ENCODE peak calls at places on chromosomes 11 and 22, in ten cellular contexts. One of them, this sample, is unnamed.
A peak's percentile ranks its signal among the peaks of the same experiment; 100 is the strongest.

GRCh38 chr22:25131198-25131887 is 68.3 kb upstream of the CRYBB3 start:
- DNase-seq in prostate gland: no peak
- DNase-seq in pons: no peak
- DNase-seq in HEK293T: no peak
- DNase-seq in suprapubic skin: no peak
- DNase-seq in non-pigmented ciliary epithelial cell: no peak
- DNase-seq in fibroblast of the conjunctiva: no peak
- DNase-seq in NCI-H345: no peak
- DNase-seq in mesenchymal stem cell: no peak
- DNase-seq in uterus: no peak
- DNase-seq in this sample: no peak

GRCh38 chr11:86497310-86497709 is 122.6 kb downstream of the CCDC81 start:
- DNase-seq in prostate gland: no peak
- DNase-seq in pons: no peak
- DNase-seq in HEK293T: no peak
- DNase-seq in suprapubic skin: no peak
- DNase-seq in non-pigmented ciliary epithelial cell: peak; percentile 45
- DNase-seq in fibroblast of the conjunctiva: no peak
- DNase-seq in NCI-H345: no peak
- DNase-seq in mesenchymal stem cell: no peak
- DNase-seq in uterus: no peak
- DNase-seq in this sample: no peak

GRCh38 chr22:28608546-28608945 is 71.1 kb downstream of the TTC28 start:
- DNase-seq in prostate gland: no peak
- DNase-seq in pons: no peak
- DNase-seq in HEK293T: no peak
- DNase-seq in suprapubic skin: no peak
- DNase-seq in non-pigmented ciliary epithelial cell: no peak
- DNase-seq in fibroblast of the conjunctiva: no peak
- DNase-seq in NCI-H345: no peak
- DNase-seq in mesenchymal stem cell: no peak
- DNase-seq in uterus: no peak
- DNase-seq in this sample: no peak

GRCh38 chr11:40271361-40271760 is 1188.1 kb downstream of the LRRC4C start:
- DNase-seq in prostate gland: no peak
- DNase-seq in pons: no peak
- DNase-seq in HEK293T: no peak
- DNase-seq in suprapubic skin: no peak
- DNase-seq in non-pigmented ciliary epithelial cell: no peak
- DNase-seq in fibroblast of the conjunctiva: no peak
- DNase-seq in NCI-H345: no peak
- DNase-seq in mesenchymal stem cell: no peak
- DNase-seq in uterus: no peak
- DNase-seq in this sample: no peak

GRCh38 chr11:128696930-128697329 is 3.1 kb downstream of the FLI1 start:
- DNase-seq in prostate gland: no peak
- DNase-seq in pons: no peak
- DNase-seq in HEK293T: no peak
- DNase-seq in suprapubic skin: no peak
- DNase-seq in non-pigmented ciliary epithelial cell: no peak
- DNase-seq in fibroblast of the conjunctiva: no peak
- DNase-seq in NCI-H345: no peak
- DNase-seq in mesenchymal stem cell: no peak
- DNase-seq in uterus: no peak
- DNase-seq in this sample: no peak

GRCh38 chr11:1129143-1129665 is 28.5 kb upstream of the MUC5AC start:
- DNase-seq in prostate gland: no peak
- DNase-seq in pons: no peak
- DNase-seq in HEK293T: no peak
- DNase-seq in suprapubic skin: no peak
- DNase-seq in non-pigmented ciliary epithelial cell: no peak
- DNase-seq in fibroblast of the conjunctiva: no peak
- DNase-seq in NCI-H345: no peak
- DNase-seq in mesenchymal stem cell: no peak
- DNase-seq in uterus: no peak
- DNase-seq in this sample: no peak

GRCh38 chr11:63592975-63593395 is 21.2 kb downstream of the PLAAT3 start:
- DNase-seq in prostate gland: no peak
- DNase-seq in pons: peak; percentile 77
- DNase-seq in HEK293T: peak; percentile 35
- DNase-seq in suprapubic skin: no peak
- DNase-seq in non-pigmented ciliary epithelial cell: no peak
- DNase-seq in fibroblast of the conjunctiva: no peak
- DNase-seq in NCI-H345: no peak
- DNase-seq in mesenchymal stem cell: no peak
- DNase-seq in uterus: no peak
- DNase-seq in this sample: no peak

GRCh38 chr11:18700375-18700774 is 1.8 kb downstream of the TMEM86A start:
- DNase-seq in prostate gland: no peak
- DNase-seq in pons: peak; percentile 61
- DNase-seq in HEK293T: no peak
- DNase-seq in suprapubic skin: no peak
- DNase-seq in non-pigmented ciliary epithelial cell: no peak
- DNase-seq in fibroblast of the conjunctiva: no peak
- DNase-seq in NCI-H345: no peak
- DNase-seq in mesenchymal stem cell: peak; percentile 37
- DNase-seq in uterus: no peak
- DNase-seq in this sample: no peak

GRCh38 chr11:8947230-8947943 is 4.6 kb upstream of the ASCL3 start:
- DNase-seq in prostate gland: no peak
- DNase-seq in pons: no peak
- DNase-seq in HEK293T: no peak
- DNase-seq in suprapubic skin: no peak
- DNase-seq in non-pigmented ciliary epithelial cell: no peak
- DNase-seq in fibroblast of the conjunctiva: no peak
- DNase-seq in NCI-H345: no peak
- DNase-seq in mesenchymal stem cell: peak; percentile 89
- DNase-seq in uterus: no peak
- DNase-seq in this sample: no peak

GRCh38 chr22:25420471-25420924 is 144.0 kb upstream of the GRK3 start:
- DNase-seq in prostate gland: no peak
- DNase-seq in pons: no peak
- DNase-seq in HEK293T: no peak
- DNase-seq in suprapubic skin: no peak
- DNase-seq in non-pigmented ciliary epithelial cell: no peak
- DNase-seq in fibroblast of the conjunctiva: no peak
- DNase-seq in NCI-H345: no peak
- DNase-seq in mesenchymal stem cell: no peak
- DNase-seq in uterus: no peak
- DNase-seq in this sample: no peak

GRCh38 chr11:115676768-115677167 is 172.6 kb upstream of the CADM1 start:
- DNase-seq in prostate gland: no peak
- DNase-seq in pons: no peak
- DNase-seq in HEK293T: no peak
- DNase-seq in suprapubic skin: no peak
- DNase-seq in non-pigmented ciliary epithelial cell: peak; percentile 44
- DNase-seq in fibroblast of the conjunctiva: no peak
- DNase-seq in NCI-H345: no peak
- DNase-seq in mesenchymal stem cell: peak; percentile 59
- DNase-seq in uterus: no peak
- DNase-seq in this sample: no peak

GRCh38 chr11:70066628-70067027 is 11.5 kb upstream of the ANO1 start:
- DNase-seq in prostate gland: no peak
- DNase-seq in pons: no peak
- DNase-seq in HEK293T: no peak
- DNase-seq in suprapubic skin: no peak
- DNase-seq in non-pigmented ciliary epithelial cell: no peak
- DNase-seq in fibroblast of the conjunctiva: no peak
- DNase-seq in NCI-H345: no peak
- DNase-seq in mesenchymal stem cell: no peak
- DNase-seq in uterus: no peak
- DNase-seq in this sample: no peak

GRCh38 chr11:48005133-48005532 is 24.8 kb downstream of the PTPRJ start:
- DNase-seq in prostate gland: no peak
- DNase-seq in pons: no peak
- DNase-seq in HEK293T: no peak
- DNase-seq in suprapubic skin: no peak
- DNase-seq in non-pigmented ciliary epithelial cell: no peak
- DNase-seq in fibroblast of the conjunctiva: no peak
- DNase-seq in NCI-H345: no peak
- DNase-seq in mesenchymal stem cell: no peak
- DNase-seq in uterus: no peak
- DNase-seq in this sample: no peak

GRCh38 chr11:10674991-10675440 is 18.5 kb downstream of the IRAG1 start:
- DNase-seq in prostate gland: no peak
- DNase-seq in pons: peak; percentile 55
- DNase-seq in HEK293T: no peak
- DNase-seq in suprapubic skin: peak; percentile 73
- DNase-seq in non-pigmented ciliary epithelial cell: no peak
- DNase-seq in fibroblast of the conjunctiva: no peak
- DNase-seq in NCI-H345: no peak
- DNase-seq in mesenchymal stem cell: no peak
- DNase-seq in uterus: no peak
- DNase-seq in this sample: no peak

GRCh38 chr11:69614085-69614484 is 26.9 kb upstream of the CCND1 start:
- DNase-seq in prostate gland: no peak
- DNase-seq in pons: no peak
- DNase-seq in HEK293T: no peak
- DNase-seq in suprapubic skin: no peak
- DNase-seq in non-pigmented ciliary epithelial cell: no peak
- DNase-seq in fibroblast of the conjunctiva: no peak
- DNase-seq in NCI-H345: no peak
- DNase-seq in mesenchymal stem cell: no peak
- DNase-seq in uterus: no peak
- DNase-seq in this sample: no peak

GRCh38 chr11:80320765-80321164 is 879.9 kb upstream of the TENM4 start:
- DNase-seq in prostate gland: no peak
- DNase-seq in pons: no peak
- DNase-seq in HEK293T: no peak
- DNase-seq in suprapubic skin: no peak
- DNase-seq in non-pigmented ciliary epithelial cell: no peak
- DNase-seq in fibroblast of the conjunctiva: no peak
- DNase-seq in NCI-H345: peak; percentile 18
- DNase-seq in mesenchymal stem cell: no peak
- DNase-seq in uterus: no peak
- DNase-seq in this sample: no peak

GRCh38 chr11:86245369-86246292 is 1.1 kb downstream of the EED start:
- DNase-seq in prostate gland: no peak
- DNase-seq in pons: peak; percentile 18
- DNase-seq in HEK293T: no peak
- DNase-seq in suprapubic skin: no peak
- DNase-seq in non-pigmented ciliary epithelial cell: no peak
- DNase-seq in fibroblast of the conjunctiva: no peak
- DNase-seq in NCI-H345: peak; percentile 14
- DNase-seq in mesenchymal stem cell: peak; percentile 42
- DNase-seq in uterus: no peak
- DNase-seq in this sample: no peak

GRCh38 chr22:38228873-38229740 is 27.3 kb downstream of the MAFF start:
- DNase-seq in prostate gland: peak; percentile 76
- DNase-seq in pons: no peak
- DNase-seq in HEK293T: no peak
- DNase-seq in suprapubic skin: peak; percentile 87
- DNase-seq in non-pigmented ciliary epithelial cell: no peak
- DNase-seq in fibroblast of the conjunctiva: peak; percentile 31
- DNase-seq in NCI-H345: no peak
- DNase-seq in mesenchymal stem cell: no peak
- DNase-seq in uterus: no peak
- DNase-seq in this sample: peak; percentile 48

GRCh38 chr22:35930933-35931332 is 97.7 kb downstream of the RBFOX2 start:
- DNase-seq in prostate gland: no peak
- DNase-seq in pons: peak; percentile 92
- DNase-seq in HEK293T: peak; percentile 55
- DNase-seq in suprapubic skin: no peak
- DNase-seq in non-pigmented ciliary epithelial cell: no peak
- DNase-seq in fibroblast of the conjunctiva: peak; percentile 83
- DNase-seq in NCI-H345: peak; percentile 4
- DNase-seq in mesenchymal stem cell: peak; percentile 83
- DNase-seq in uterus: peak; percentile 38
- DNase-seq in this sample: peak; percentile 70

GRCh38 chr22:25420925-25421904 is 143.3 kb upstream of the GRK3 start:
- DNase-seq in prostate gland: no peak
- DNase-seq in pons: peak; percentile 31
- DNase-seq in HEK293T: no peak
- DNase-seq in suprapubic skin: no peak
- DNase-seq in non-pigmented ciliary epithelial cell: no peak
- DNase-seq in fibroblast of the conjunctiva: no peak
- DNase-seq in NCI-H345: peak; percentile 50
- DNase-seq in mesenchymal stem cell: no peak
- DNase-seq in uterus: no peak
- DNase-seq in this sample: no peak

GRCh38 chr11:82775736-82776346 is 42.2 kb upstream of the FAM181B start:
- DNase-seq in prostate gland: no peak
- DNase-seq in pons: peak; percentile 59
- DNase-seq in HEK293T: peak; percentile 63
- DNase-seq in suprapubic skin: no peak
- DNase-seq in non-pigmented ciliary epithelial cell: no peak
- DNase-seq in fibroblast of the conjunctiva: peak; percentile 10
- DNase-seq in NCI-H345: no peak
- DNase-seq in mesenchymal stem cell: peak; percentile 58
- DNase-seq in uterus: no peak
- DNase-seq in this sample: peak; percentile 18

This sample was measured in stromal cell of bone marrow.